ENCODE peak calls at places on chromosomes 3 and 15, in five cellular contexts. L is AG04450, A is epithelial cell of esophagus, H is GM06990, I is adrenal gland. T is an unnamed sample.
A peak's percentile ranks its signal among the peaks of the same experiment; 100 is the strongest.

GRCh38 chr3:22862111-22862510 is 341.0 kb upstream of the UBE2E2 start:
- DNase-seq in H (no peak), A (no peak), L (no peak), I (no peak), T (no peak)

GRCh38 chr3:50347187-50347813 is 1.8 kb upstream of the ZMYND10 start:
- DNase-seq in I (peak; percentile 82), A (peak; percentile 73), L (no peak), H (no peak), T (no peak)

GRCh38 chr3:115877647-115877934 is 254.3 kb downstream of the GAP43 start:
- DNase-seq in L (no peak), I (peak; percentile 14), H (no peak), A (no peak), T (no peak)

GRCh38 chr15:77097317-77097721 is 26.4 kb upstream of the TSPAN3 start:
- DNase-seq in L (no peak), I (no peak), H (no peak), A (no peak), T (no peak)

GRCh38 chr3:40187945-40188344 is 121.6 kb upstream of the EIF1B start:
- DNase-seq in I (no peak), H (no peak), A (peak; percentile 35), L (no peak), T (no peak)

GRCh38 chr3:10531031-10531430 is 25.6 kb upstream of the ATP2B2 start:
- DNase-seq in A (no peak), H (no peak), L (no peak), I (no peak), T (no peak)

GRCh38 chr3:64895095-64895494 is 207.3 kb upstream of the ADAMTS9 start:
- DNase-seq in A (no peak), I (no peak), H (no peak), L (no peak), T (no peak)

GRCh38 chr15:74790080-74790916 is 8.4 kb downstream of the CSK start:
- DNase-seq in L (peak; percentile 45), H (peak; percentile 82), I (peak; percentile 84), A (no peak), T (no peak)

GRCh38 chr3:186057594-186057993 is 51.3 kb downstream of the ETV5 start:
- DNase-seq in I (no peak), L (peak; percentile 90), H (no peak), A (peak; percentile 85), T (no peak)

GRCh38 chr3:119637679-119638525 is 22.5 kb downstream of the POPDC2 start:
- DNase-seq in H (peak; percentile 76), I (peak; percentile 64), L (peak; percentile 44), A (peak; percentile 87), T (no peak)

GRCh38 chr3:181752202-181752671 is 40.5 kb downstream of the SOX2 start:
- DNase-seq in H (no peak), I (no peak), L (no peak), A (no peak), T (no peak)

GRCh38 chr15:27499191-27499590 is 528.2 kb downstream of the GABRG3 start:
- DNase-seq in L (no peak), H (no peak), A (no peak), I (no peak), T (no peak)

GRCh38 chr15:86183765-86184491 is 104.3 kb downstream of the AGBL1 start:
- DNase-seq in I (no peak), H (no peak), A (peak; percentile 23), L (no peak), T (no peak)

GRCh38 chr3:147191795-147192385 is 214.5 kb downstream of the ZIC4 start:
- DNase-seq in A (peak; percentile 77), I (peak; percentile 26), H (no peak), L (peak; percentile 61), T (no peak)

GRCh38 chr3:48400824-48401433 is 28.9 kb downstream of the FBXW12 start:
- DNase-seq in H (no peak), A (peak; percentile 82), L (no peak), I (peak; percentile 73), T (peak; percentile 35)

GRCh38 chr15:76962337-76963013 is 30.9 kb downstream of the RCN2 start:
- DNase-seq in I (no peak), A (no peak), L (no peak), H (no peak), T (no peak)

GRCh38 chr3:177658354-177658753 is 461.1 kb upstream of the TBL1XR1 start:
- DNase-seq in L (no peak), H (no peak), A (no peak), I (no peak), T (no peak)

GRCh38 chr3:46850468-46850780 is 12.8 kb downstream of the MYL3 start:
- DNase-seq in L (no peak), I (no peak), H (no peak), A (no peak), T (no peak)

GRCh38 chr3:141362736-141363135 is 5.6 kb upstream of the ZBTB38 start:
- DNase-seq in L (no peak), I (no peak), H (no peak), A (no peak), T (no peak)

GRCh38 chr15:56739964-56740640 is 6.8 kb upstream of the ZNF280D start:
- DNase-seq in A (no peak), I (no peak), L (no peak), H (no peak), T (no peak)

GRCh38 chr3:128784228-128784627 is 58.2 kb downstream of the RAB7A start:
- DNase-seq in H (no peak), L (no peak), A (peak; percentile 36), I (peak; percentile 31), T (no peak)

GRCh38 chr15:33729648-33730047 is 238.6 kb upstream of the CHRM5 start:
- DNase-seq in I (no peak), L (no peak), H (no peak), A (peak; percentile 59), T (no peak)
- TF ChIP-seq CTCF in I (no peak), L (peak; percentile 26), H (peak; percentile 34), A (peak; percentile 64), T (peak; percentile 28)

GRCh38 chr15:40549894-40550293 is 14.9 kb downstream of the CCDC32 start:
- DNase-seq in A (no peak), H (no peak), L (no peak), I (no peak), T (no peak)

GRCh38 chr15:40545457-40545856 is 19.4 kb downstream of the CCDC32 start:
- DNase-seq in A (no peak), L (no peak), I (no peak), H (no peak), T (no peak)

GRCh38 chr15:40555876-40556275 is 9.0 kb downstream of the CCDC32 start:
- DNase-seq in A (no peak), I (no peak), L (no peak), H (no peak), T (no peak)

GRCh38 chr15:40554164-40554530 is 10.7 kb downstream of the CCDC32 start:
- DNase-seq in I (no peak), H (no peak), L (no peak), A (no peak), T (no peak)

DNA sequence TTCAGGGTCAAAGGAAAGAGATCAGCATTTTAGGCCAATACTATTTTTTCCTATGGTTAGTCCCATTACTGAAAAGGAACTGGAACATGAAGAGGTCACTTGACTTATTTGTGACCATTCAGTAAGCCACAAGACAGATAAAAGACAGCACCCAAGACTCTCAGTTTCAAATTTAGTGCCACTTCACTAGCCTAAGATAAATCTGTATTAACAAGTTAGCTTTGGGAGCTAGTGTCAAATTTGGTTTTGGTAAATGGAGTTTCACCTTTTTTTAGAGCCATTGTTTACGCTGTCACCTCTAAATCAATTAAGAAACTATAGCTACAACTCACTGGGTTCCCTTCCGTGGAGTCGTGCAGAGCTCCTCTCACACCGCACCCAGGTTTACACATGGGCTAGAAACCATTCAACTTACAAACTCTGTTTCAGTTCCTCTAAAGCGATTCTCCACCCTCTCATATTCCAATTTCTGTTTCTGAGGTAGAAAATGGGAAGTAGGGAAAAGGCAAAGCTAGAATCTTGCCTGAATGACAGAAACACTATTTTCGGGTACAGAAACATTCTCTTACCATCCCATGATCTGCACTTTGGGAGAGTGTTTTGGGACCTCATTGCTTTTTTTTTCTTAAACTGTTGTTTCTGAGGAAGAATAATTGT is 14.3 kb downstream of the CCDC32 start:
- DNase-seq in A (no peak), I (no peak), H (peak; percentile 68), L (no peak), T (no peak)
- TF ChIP-seq CTCF in A (no peak), I (no peak), H (no peak), L (no peak), T (no peak)

GRCh38 chr3:130700541-130700940 is 46.1 kb downstream of the PIK3R4 start:
- DNase-seq in A (no peak), I (no peak), H (no peak), L (no peak), T (no peak)

GRCh38 chr3:130705501-130705900 is 41.1 kb downstream of the PIK3R4 start:
- DNase-seq in A (peak; percentile 12), I (no peak), L (no peak), H (no peak), T (no peak)

GRCh38 chr3:130702985-130703384 is 43.6 kb downstream of the PIK3R4 start:
- DNase-seq in H (no peak), A (no peak), I (no peak), L (no peak), T (no peak)

GRCh38 chr3:130699765-130700164 is 46.9 kb downstream of the PIK3R4 start:
- DNase-seq in H (peak; percentile 6), I (no peak), L (no peak), A (peak; percentile 55), T (no peak)
- TF ChIP-seq CTCF in H (peak; percentile 55), I (peak; percentile 14), L (peak; percentile 48), A (peak; percentile 58), T (no peak)

GRCh38 chr3:188153949-188154757 is at the start of gene LPP:
- DNase-seq in A (peak; percentile 61), L (peak; percentile 39), H (peak; percentile 30), I (peak; percentile 81), T (peak; percentile 50)
- TF ChIP-seq CTCF in A (no peak), L (peak; percentile 1), H (no peak), I (no peak), T (no peak)